ENCODE peak calls at places on chromosomes 2 and 18, in five cellular contexts. One of them, this sample, is unnamed.

GRCh38 chr2:67082813-67083212 is 314.3 kb upstream of the ETAA1 start:
- DNase-seq in GOT3: no peak
- DNase-seq in stimulated activated CD4-positive, alpha-beta T cell treated with anti-CD3 and anti-CD28 coated beads, Interleukin-1b, Interleukin-23, amount 100 ng/mL, for 24 hours: no peak
- DNase-seq in astrocyte of the cerebellum: no peak
- DNase-seq in left cardiac atrium: no peak
- DNase-seq in this sample: no peak

GRCh38 chr18:53950545-53950944 is 273.9 kb downstream of the MBD2 start:
- DNase-seq in GOT3: no peak
- DNase-seq in left cardiac atrium: no peak
- DNase-seq in astrocyte of the cerebellum: no peak
- DNase-seq in stimulated activated CD4-positive, alpha-beta T cell treated with anti-CD3 and anti-CD28 coated beads, Interleukin-1b, Interleukin-23, amount 100 ng/mL, for 24 hours: no peak
- DNase-seq in this sample: no peak

GRCh38 chr18:59063912-59064311 is 75.8 kb upstream of the SEC11C start:
- DNase-seq in stimulated activated CD4-positive, alpha-beta T cell treated with anti-CD3 and anti-CD28 coated beads, Interleukin-1b, Interleukin-23, amount 100 ng/mL, for 24 hours: no peak
- DNase-seq in astrocyte of the cerebellum: no peak
- DNase-seq in left cardiac atrium: no peak
- DNase-seq in GOT3: no peak
- DNase-seq in this sample: no peak

GRCh38 chr2:65880451-65880850 is 448.1 kb upstream of the SPRED2 start:
- DNase-seq in left cardiac atrium: no peak
- DNase-seq in astrocyte of the cerebellum: no peak
- DNase-seq in GOT3: no peak
- DNase-seq in stimulated activated CD4-positive, alpha-beta T cell treated with anti-CD3 and anti-CD28 coated beads, Interleukin-1b, Interleukin-23, amount 100 ng/mL, for 24 hours: no peak
- DNase-seq in this sample: no peak

GRCh38 chr2:158598856-158599517 is 142.2 kb downstream of the PKP4 start:
- DNase-seq in left cardiac atrium: no peak
- DNase-seq in stimulated activated CD4-positive, alpha-beta T cell treated with anti-CD3 and anti-CD28 coated beads, Interleukin-1b, Interleukin-23, amount 100 ng/mL, for 24 hours: no peak
- DNase-seq in astrocyte of the cerebellum: no peak
- DNase-seq in GOT3: no peak
- DNase-seq in this sample: no peak

GRCh38 chr2:207869784-207870778 is 100.4 kb upstream of the FZD5 start:
- DNase-seq in stimulated activated CD4-positive, alpha-beta T cell treated with anti-CD3 and anti-CD28 coated beads, Interleukin-1b, Interleukin-23, amount 100 ng/mL, for 24 hours: no peak
- DNase-seq in astrocyte of the cerebellum: peak; percentile 65
- DNase-seq in GOT3: no peak
- DNase-seq in left cardiac atrium: no peak
- DNase-seq in this sample: no peak

GRCh38 chr2:224024270-224024669 is 14.8 kb downstream of the SERPINE2 start:
- DNase-seq in stimulated activated CD4-positive, alpha-beta T cell treated with anti-CD3 and anti-CD28 coated beads, Interleukin-1b, Interleukin-23, amount 100 ng/mL, for 24 hours: no peak
- DNase-seq in GOT3: no peak
- DNase-seq in astrocyte of the cerebellum: no peak
- DNase-seq in left cardiac atrium: no peak
- DNase-seq in this sample: no peak

GRCh38 chr2:237179161-237179560 is 93.5 kb downstream of the COPS8 start:
- DNase-seq in left cardiac atrium: no peak
- DNase-seq in astrocyte of the cerebellum: no peak
- DNase-seq in stimulated activated CD4-positive, alpha-beta T cell treated with anti-CD3 and anti-CD28 coated beads, Interleukin-1b, Interleukin-23, amount 100 ng/mL, for 24 hours: no peak
- DNase-seq in GOT3: no peak
- DNase-seq in this sample: no peak

GRCh38 chr2:26537826-26538475 is 60.0 kb upstream of the OTOF start:
- DNase-seq in GOT3: no peak
- DNase-seq in stimulated activated CD4-positive, alpha-beta T cell treated with anti-CD3 and anti-CD28 coated beads, Interleukin-1b, Interleukin-23, amount 100 ng/mL, for 24 hours: no peak
- DNase-seq in astrocyte of the cerebellum: no peak
- DNase-seq in left cardiac atrium: no peak
- DNase-seq in this sample: no peak

GRCh38 chr2:237324446-237325236 is 89.3 kb downstream of the COL6A3 start:
- DNase-seq in stimulated activated CD4-positive, alpha-beta T cell treated with anti-CD3 and anti-CD28 coated beads, Interleukin-1b, Interleukin-23, amount 100 ng/mL, for 24 hours: no peak
- DNase-seq in left cardiac atrium: no peak
- DNase-seq in astrocyte of the cerebellum: no peak
- DNase-seq in GOT3: no peak
- DNase-seq in this sample: no peak

GRCh38 chr2:169294001-169294675 is 68.2 kb downstream of the LRP2 start:
- DNase-seq in stimulated activated CD4-positive, alpha-beta T cell treated with anti-CD3 and anti-CD28 coated beads, Interleukin-1b, Interleukin-23, amount 100 ng/mL, for 24 hours: no peak
- DNase-seq in GOT3: no peak
- DNase-seq in astrocyte of the cerebellum: no peak
- DNase-seq in left cardiac atrium: no peak
- DNase-seq in this sample: no peak

GRCh38 chr2:208047840-208048239 is 22.5 kb upstream of the PLEKHM3 start:
- DNase-seq in left cardiac atrium: no peak
- DNase-seq in stimulated activated CD4-positive, alpha-beta T cell treated with anti-CD3 and anti-CD28 coated beads, Interleukin-1b, Interleukin-23, amount 100 ng/mL, for 24 hours: no peak
- DNase-seq in astrocyte of the cerebellum: no peak
- DNase-seq in GOT3: no peak
- DNase-seq in this sample: no peak

GRCh38 chr2:75077909-75078308 is 119.5 kb downstream of the POLE4 start:
- DNase-seq in GOT3: no peak
- DNase-seq in stimulated activated CD4-positive, alpha-beta T cell treated with anti-CD3 and anti-CD28 coated beads, Interleukin-1b, Interleukin-23, amount 100 ng/mL, for 24 hours: no peak
- DNase-seq in astrocyte of the cerebellum: no peak
- DNase-seq in left cardiac atrium: no peak
- DNase-seq in this sample: no peak

GRCh38 chr2:14761118-14761517 is 128.6 kb downstream of the LRATD1 start:
- DNase-seq in stimulated activated CD4-positive, alpha-beta T cell treated with anti-CD3 and anti-CD28 coated beads, Interleukin-1b, Interleukin-23, amount 100 ng/mL, for 24 hours: no peak
- DNase-seq in GOT3: no peak
- DNase-seq in astrocyte of the cerebellum: no peak
- DNase-seq in left cardiac atrium: no peak
- DNase-seq in this sample: no peak

GRCh38 chr2:151063271-151063670 is 198.4 kb downstream of the RBM43 start:
- DNase-seq in GOT3: no peak
- DNase-seq in left cardiac atrium: no peak
- DNase-seq in astrocyte of the cerebellum: no peak
- DNase-seq in stimulated activated CD4-positive, alpha-beta T cell treated with anti-CD3 and anti-CD28 coated beads, Interleukin-1b, Interleukin-23, amount 100 ng/mL, for 24 hours: no peak
- DNase-seq in this sample: no peak

GRCh38 chr2:238305092-238305862 is 15.0 kb upstream of the TRAF3IP1 start:
- DNase-seq in astrocyte of the cerebellum: no peak
- DNase-seq in left cardiac atrium: no peak
- DNase-seq in stimulated activated CD4-positive, alpha-beta T cell treated with anti-CD3 and anti-CD28 coated beads, Interleukin-1b, Interleukin-23, amount 100 ng/mL, for 24 hours: no peak
- DNase-seq in GOT3: no peak
- DNase-seq in this sample: no peak

GRCh38 chr2:8196311-8196710 is 485.5 kb upstream of the ID2 start:
- DNase-seq in left cardiac atrium: no peak
- DNase-seq in GOT3: no peak
- DNase-seq in stimulated activated CD4-positive, alpha-beta T cell treated with anti-CD3 and anti-CD28 coated beads, Interleukin-1b, Interleukin-23, amount 100 ng/mL, for 24 hours: no peak
- DNase-seq in astrocyte of the cerebellum: no peak
- DNase-seq in this sample: no peak

GRCh38 chr2:156340818-156341481 is 8.4 kb upstream of the NR4A2 start:
- DNase-seq in GOT3: no peak
- DNase-seq in stimulated activated CD4-positive, alpha-beta T cell treated with anti-CD3 and anti-CD28 coated beads, Interleukin-1b, Interleukin-23, amount 100 ng/mL, for 24 hours: no peak
- DNase-seq in astrocyte of the cerebellum: no peak
- DNase-seq in left cardiac atrium: no peak
- DNase-seq in this sample: no peak

GRCh38 chr2:2831656-2832055 is 500.6 kb upstream of the MYT1L start:
- DNase-seq in astrocyte of the cerebellum: no peak
- DNase-seq in GOT3: no peak
- DNase-seq in left cardiac atrium: no peak
- DNase-seq in stimulated activated CD4-positive, alpha-beta T cell treated with anti-CD3 and anti-CD28 coated beads, Interleukin-1b, Interleukin-23, amount 100 ng/mL, for 24 hours: no peak
- DNase-seq in this sample: no peak

GRCh38 chr18:44518091-44518490 is 162.6 kb upstream of the SETBP1 start:
- DNase-seq in GOT3: no peak
- DNase-seq in stimulated activated CD4-positive, alpha-beta T cell treated with anti-CD3 and anti-CD28 coated beads, Interleukin-1b, Interleukin-23, amount 100 ng/mL, for 24 hours: no peak
- DNase-seq in left cardiac atrium: no peak
- DNase-seq in astrocyte of the cerebellum: no peak
- DNase-seq in this sample: no peak

This sample was measured in psoas muscle.